ENCODE peak calls at places on chromosome 17, in nine cellular contexts. T is ovary, V is upper lobe of left lung, R is K562, E is stomach, K is sigmoid colon, Y is transverse colon, H is suprapubic skin, O is HepG2. N is an unnamed sample. For H3K27me3, the result is how much of the 10 kb centered on the place peaks cover.

GRCh38 chr17:40461036-40461721 is 17.9 kb downstream of the IGFBP4 start:
- DNase-seq in K (peak), R (no peak), E (no peak), O (no peak), Y (no peak), H (no peak), T (peak), V (no peak), N (no peak)

GRCh38 chr17:50153650-50154575 is 3.4 kb upstream of the PPP1R9B start:
- DNase-seq in K (no peak), E (peak), H (no peak), R (peak), O (no peak), Y (no peak), V (no peak), T (peak), N (no peak)

GRCh38 chr17:80311216-80311827 is 50.7 kb downstream of the RNF213 start:
- DNase-seq in T (no peak), K (no peak), E (no peak), Y (no peak), R (no peak), V (no peak), H (peak), O (no peak), N (no peak)

GRCh38 chr17:28204751-28205150 is 114.2 kb upstream of the TMEM97 start:
- DNase-seq in T (no peak), K (no peak), Y (no peak), H (no peak), R (no peak), V (no peak), O (no peak), E (no peak), N (no peak)

GRCh38 chr17:63622571-63623390 is 564 bp downstream of the MAP3K3 start:
- DNase-seq in H (peak), E (peak), K (peak), T (peak), Y (peak), V (peak), O (peak), R (peak), N (peak)

GRCh38 chr17:50362661-50363060 is 10.3 kb downstream of the MRPL27 start:
- DNase-seq in V (no peak), E (no peak), K (no peak), R (no peak), T (no peak), O (no peak), Y (no peak), H (no peak), N (no peak)

GRCh38 chr17:61495161-61495857 is 43.1 kb downstream of the TBX4 start:
- DNase-seq in O (no peak), V (no peak), Y (no peak), R (no peak), K (no peak), H (no peak), E (no peak), T (no peak), N (no peak)

GRCh38 chr17:41421116-41421515 is 3.3 kb downstream of the KRT37 start:
- DNase-seq in O (peak), R (no peak), K (no peak), V (no peak), Y (no peak), E (no peak), T (no peak), H (no peak), N (peak)

GRCh38 chr17:1754430-1755112 is 7.3 kb upstream of the SERPINF1 start:
- DNase-seq in Y (no peak), O (no peak), T (no peak), E (no peak), H (no peak), V (no peak), R (no peak), K (no peak), N (no peak)

GRCh38 chr17:63519116-63519881 is 3.9 kb upstream of the KCNH6 start:
- DNase-seq in R (no peak), V (no peak), O (no peak), H (no peak), Y (no peak), E (no peak), K (no peak), T (no peak), N (no peak)

GRCh38 chr17:58527949-58528348 is 13.5 kb upstream of the MTMR4 start:
- DNase-seq in H (no peak), E (no peak), R (no peak), O (no peak), K (no peak), Y (no peak), V (no peak), T (no peak), N (no peak)

GRCh38 chr17:1997146-1997586 is 28.0 kb downstream of the RTN4RL1 start:
- DNase-seq in O (peak), K (no peak), H (no peak), V (no peak), T (no peak), Y (no peak), R (no peak), E (no peak), N (no peak)

GRCh38 chr17:1762906-1763829 is 1.3 kb downstream of the SERPINF1 start:
- DNase-seq in O (peak), K (peak), R (peak), V (no peak), H (peak), T (peak), Y (no peak), E (no peak), N (peak)

GRCh38 chr17:66577041-66577440 is 257.9 kb upstream of the CACNG5 start:
- DNase-seq in O (no peak), V (no peak), T (no peak), R (no peak), K (no peak), E (no peak), Y (no peak), H (no peak), N (no peak)

GRCh38 chr17:79779661-79780365 is 1.9 kb downstream of the CBX2 start:
- DNase-seq in Y (no peak), O (no peak), T (no peak), R (no peak), V (no peak), K (no peak), H (no peak), E (no peak), N (no peak)

GRCh38 chr17:76255801-76256429 is 9.2 kb upstream of the UBALD2 start:
- DNase-seq in V (peak), E (no peak), K (peak), O (no peak), H (no peak), R (no peak), T (no peak), Y (peak), N (peak)

GRCh38 chr17:1165836-1166235 is 13.9 kb downstream of the ABR start:
- DNase-seq in Y (no peak), H (no peak), T (no peak), V (no peak), E (no peak), K (no peak), R (no peak), O (no peak), N (no peak)

GRCh38 chr17:36505171-36505570 is 18.7 kb downstream of the ZNHIT3 start:
- DNase-seq in R (no peak), O (no peak), T (no peak), K (no peak), E (no peak), V (no peak), H (peak), Y (no peak), N (no peak)

GRCh38 chr17:51857052-51857593 is 301.4 kb downstream of the CA10 start:
- DNase-seq in O (no peak), Y (no peak), R (no peak), E (no peak), K (no peak), V (no peak), H (no peak), T (no peak), N (no peak)

GRCh38 chr17:67413399-67413798 is 36.3 kb downstream of the PITPNC1 start:
- DNase-seq in E (no peak), Y (no peak), T (no peak), O (no peak), H (no peak), V (no peak), K (no peak), R (no peak), N (no peak)

GRCh38 chr17:75557075-75557851 is 30.3 kb upstream of the MYO15B start:
- DNase-seq in T (peak), O (peak), K (no peak), Y (peak), H (peak), E (peak), R (peak), V (peak), N (no peak)

GRCh38 chr17:62690168-62690897 is 62.9 kb downstream of the MRC2 start:
- DNase-seq in T (no peak), E (no peak), K (no peak), Y (no peak), R (no peak), H (no peak), O (no peak), V (no peak), N (no peak)

GRCh38 chr17:373616-374225 is 21.1 kb upstream of the RPH3AL start:
- DNase-seq in E (no peak), H (no peak), Y (no peak), V (no peak), R (no peak), O (no peak), K (no peak), T (no peak), N (peak)

GRCh38 chr17:35847633-35848373 is 20.9 kb downstream of the HEATR9 start:
- DNase-seq in R (no peak), E (no peak), K (no peak), Y (no peak), H (no peak), O (no peak), V (no peak), T (no peak), N (no peak)

GRCh38 chr17:79039171-79039570 is 15.2 kb downstream of the C1QTNF1 start:
- DNase-seq in O (no peak), Y (no peak), K (peak), T (no peak), V (no peak), R (no peak), H (peak), E (no peak), N (no peak)

GRCh38 chr17:15908378-15908777 is 36.6 kb upstream of the ADORA2B start:
- DNase-seq in Y (no peak), E (no peak), T (no peak), H (no peak), K (no peak), R (no peak), O (no peak), V (no peak), N (no peak)

GRCh38 chr17:35210741-35211140 is 16.5 kb upstream of the SLC35G3 start:
- DNase-seq in H (no peak), E (no peak), R (no peak), K (no peak), T (no peak), Y (no peak), O (no peak), V (no peak), N (no peak)

GRCh38 chr17:13885953-13886889 is 183.1 kb upstream of the COX10 start:
- DNase-seq in H (no peak), K (no peak), O (no peak), Y (no peak), V (no peak), T (no peak), E (no peak), R (no peak), N (no peak)

GRCh38 chr17:82703935-82704865 is 5.7 kb upstream of the RAB40B start:
- DNase-seq in V (no peak), Y (peak), T (no peak), K (no peak), R (no peak), E (peak), O (peak), H (peak), N (no peak)

GRCh38 chr17:41486316-41486715 is 3.4 kb downstream of the KRT36 start:
- DNase-seq in V (no peak), E (no peak), K (no peak), Y (no peak), O (no peak), T (no peak), H (no peak), R (no peak), N (no peak)

GRCh38 chr17:15742921-15743320 is 10.8 kb downstream of the TBC1D26 start:
- DNase-seq in Y (no peak), R (peak), E (no peak), O (no peak), V (no peak), T (no peak), H (no peak), K (no peak), N (no peak)

GRCh38 chr17:8155341-8156173 is 3.4 kb upstream of the PER1 start:
- DNase-seq in O (no peak), H (peak), Y (no peak), E (peak), T (peak), R (no peak), K (peak), V (no peak), N (no peak)

GRCh38 chr17:50364715-50365114 is 8.3 kb downstream of the MRPL27 start:
- DNase-seq in H (peak), O (no peak), R (no peak), V (no peak), Y (no peak), K (peak), E (no peak), T (no peak), N (no peak)

GRCh38 chr17:54353789-54354525 is 531.2 kb downstream of the KIF2B start:
- DNase-seq in H (no peak), T (no peak), Y (no peak), V (no peak), R (no peak), E (no peak), O (no peak), K (no peak), N (no peak)

GRCh38 chr17:58176200-58176599 is 9.4 kb downstream of the OR4D2 start:
- DNase-seq in O (no peak), E (no peak), Y (no peak), V (no peak), T (no peak), H (no peak), K (no peak), R (no peak), N (no peak)

GRCh38 chr17:51692917-51693316 is 432.6 kb downstream of the UTP18 start:
- DNase-seq in V (no peak), R (no peak), H (no peak), E (no peak), K (no peak), T (no peak), Y (no peak), O (no peak), N (no peak)

GRCh38 chr17:61155590-61156181 is 244.0 kb upstream of the TBX2 start:
- DNase-seq in H (no peak), O (no peak), K (no peak), R (no peak), E (no peak), Y (no peak), V (no peak), T (no peak), N (no peak)

GRCh38 chr17:19766421-19767270 is 18.5 kb upstream of the ALDH3A1 start:
- DNase-seq in V (peak), T (peak), E (peak), R (peak), Y (peak), H (peak), K (peak), O (peak), N (peak)

GRCh38 chr17:68455756-68456528 is 1.4 kb downstream of the WIPI1 start:
- DNase-seq in O (peak), K (no peak), R (no peak), Y (peak), T (no peak), V (peak), E (peak), H (no peak), N (peak)

GRCh38 chr17:74547736-74548135 is 1.8 kb upstream of the CD300C start:
- DNase-seq in R (no peak), Y (no peak), H (no peak), O (no peak), E (no peak), V (no peak), K (no peak), T (no peak), N (no peak)

GRCh38 chr17:74552037-74552436 is 6.1 kb upstream of the CD300C start:
- DNase-seq in E (no peak), T (no peak), Y (no peak), V (no peak), K (no peak), O (no peak), R (no peak), H (no peak), N (no peak)

GRCh38 chr17:74547264-74547663 is 1.3 kb upstream of the CD300C start:
- DNase-seq in Y (no peak), E (no peak), T (no peak), K (no peak), O (no peak), H (no peak), V (no peak), R (no peak), N (no peak)

GRCh38 chr17:74549343-74549742 is 3.4 kb upstream of the CD300C start:
- DNase-seq in O (no peak), H (no peak), R (no peak), E (no peak), Y (no peak), T (no peak), K (no peak), V (no peak), N (no peak)

GRCh38 chr17:74550602-74551001 is 4.7 kb upstream of the CD300C start:
- DNase-seq in Y (no peak), R (no peak), V (no peak), O (no peak), E (no peak), K (no peak), H (no peak), T (no peak), N (no peak)
- TF ChIP-seq EP300 in Y (no peak), R (no peak), V (no peak), O (no peak), E (no peak), K (no peak), H (no peak), T (no peak), N (no peak)

GRCh38 chr17:56934280-56934679 is 20.4 kb upstream of the TRIM25 start:
- DNase-seq in H (no peak), T (no peak), K (no peak), V (no peak), R (no peak), Y (no peak), E (no peak), O (no peak), N (no peak)
- TF ChIP-seq CTCF in H (no peak), T (no peak), K (no peak), V (no peak), R (no peak), Y (no peak), E (no peak), O (no peak), N (no peak)

GRCh38 chr17:38562903-38563302 is 42.8 kb downstream of the SRCIN1 start:
- DNase-seq in T (no peak), K (no peak), E (no peak), R (no peak), O (no peak), H (no peak), Y (no peak), V (no peak), N (no peak)
- H3K27me3 ChIP-seq in T (under half), K (half or more), E (half or more), R (half or more), O (under half), H (half or more), Y (half or more), V (under half), N (under half)

GRCh38 chr17:43388198-43389021 is 10.4 kb upstream of the ARL4D start:
- DNase-seq in Y (peak), R (peak), O (peak), H (peak), E (peak), V (peak), T (peak), K (peak), N (peak)
- TF ChIP-seq EP300 in Y (no peak), R (no peak), O (no peak), H (no peak), E (no peak), V (no peak), T (no peak), K (no peak), N (peak)

GRCh38 chr17:17434477-17434876 is 42.3 kb upstream of the MED9 start:
- DNase-seq in E (no peak), O (no peak), V (no peak), H (no peak), T (no peak), R (no peak), K (no peak), Y (no peak), N (no peak)

GRCh38 chr17:17437461-17437860 is 39.3 kb upstream of the MED9 start:
- DNase-seq in V (no peak), R (no peak), Y (no peak), E (no peak), O (no peak), K (no peak), T (no peak), H (no peak), N (no peak)

GRCh38 chr17:17433260-17433659 is 43.5 kb upstream of the MED9 start:
- DNase-seq in R (no peak), Y (no peak), O (peak), T (no peak), H (peak), E (no peak), K (no peak), V (peak), N (no peak)

GRCh38 chr17:17437893-17438292 is 38.9 kb upstream of the MED9 start:
- DNase-seq in Y (no peak), R (no peak), E (no peak), O (no peak), K (no peak), T (no peak), V (no peak), H (no peak), N (no peak)

GRCh38 chr17:17435323-17435722 is 41.5 kb upstream of the MED9 start:
- DNase-seq in H (no peak), O (peak), Y (no peak), T (no peak), V (no peak), E (no peak), K (no peak), R (no peak), N (no peak)
- TF ChIP-seq CTCF in H (peak), O (peak), Y (no peak), T (no peak), V (no peak), E (no peak), K (no peak), R (no peak), N (no peak)

GRCh38 chr17:4583206-4583605 is 1.1 kb upstream of the SMTNL2 start:
- DNase-seq in V (no peak), K (no peak), O (no peak), R (no peak), E (no peak), H (no peak), T (no peak), Y (no peak), N (no peak)
- H3K27me3 ChIP-seq in V (under half), K (under half), O (under half), R (half or more), E (under half), H (under half), T (under half), Y (under half), N (under half)

GRCh38 chr17:48642059-48642842 is 16.1 kb upstream of the HOXB9 start:
- DNase-seq in E (no peak), V (no peak), R (no peak), Y (peak), O (no peak), K (peak), T (no peak), H (no peak), N (no peak)

GRCh38 chr17:48639982-48640857 is 14.1 kb upstream of the HOXB9 start:
- DNase-seq in H (no peak), R (no peak), T (no peak), Y (no peak), E (no peak), K (peak), O (no peak), V (no peak), N (no peak)

GRCh38 chr17:48640858-48641180 is 14.7 kb upstream of the HOXB9 start:
- DNase-seq in K (no peak), V (no peak), Y (no peak), O (no peak), H (no peak), T (no peak), E (no peak), R (no peak), N (no peak)

GRCh38 chr17:48642843-48643696 is 16.9 kb upstream of the HOXB9 start:
- DNase-seq in H (no peak), Y (no peak), R (no peak), E (no peak), T (no peak), O (no peak), K (peak), V (no peak), N (no peak)

GRCh38 chr17:48641541-48642058 is 15.4 kb upstream of the HOXB9 start:
- DNase-seq in O (no peak), Y (no peak), H (no peak), R (no peak), V (no peak), K (peak), T (no peak), E (no peak), N (no peak)
- TF ChIP-seq EP300 in O (no peak), Y (no peak), H (no peak), R (no peak), V (no peak), K (no peak), T (no peak), E (no peak), N (no peak)